ENCODE peak calls at places on chromosomes 16 and 17, in six cellular contexts. O, P, C, L, W and E are unnamed samples.

GRCh38 chr16:86404678-86405077 is 105.6 kb upstream of the FOXF1 start:
- DNase-seq in O (no peak), P (no peak), C (no peak), L (no peak), W (no peak), E (no peak)

GRCh38 chr16:77960771-77961170 is 61.6 kb upstream of the CLEC3A start:
- DNase-seq in O (no peak), P (no peak), C (no peak), L (no peak), W (no peak), E (no peak)

GRCh38 chr17:73787721-73788051 is 143.4 kb upstream of the SDK2 start:
- DNase-seq in O (no peak), P (no peak), C (no peak), L (no peak), W (no peak), E (no peak)

GRCh38 chr17:41663451-41664171 is 25.1 kb upstream of the EIF1 start:
- DNase-seq in O (no peak), P (no peak), C (no peak), L (no peak), W (no peak), E (no peak)

GRCh38 chr16:68354816-68355215 is 44.0 kb downstream of the PRMT7 start:
- DNase-seq in O (no peak), P (no peak), C (no peak), L (no peak), W (no peak), E (no peak)

GRCh38 chr17:50661348-50661747 is 26.7 kb downstream of the ABCC3 start:
- DNase-seq in O (no peak), P (no peak), C (no peak), L (no peak), W (no peak), E (no peak)

GRCh38 chr16:73196670-73197069 is 148.7 kb upstream of the ZFHX3 start:
- DNase-seq in O (peak; percentile 79), P (no peak), C (no peak), L (peak; percentile 86), W (peak; percentile 81), E (peak; percentile 84)

GRCh38 chr17:7380855-7381683 is at the start of gene TNK1:
- DNase-seq in O (peak; percentile 71), P (no peak), C (no peak), L (no peak), W (no peak), E (peak; percentile 86)

GRCh38 chr17:1197781-1198490 is 18.2 kb upstream of the ABR start:
- DNase-seq in O (peak; percentile 90), P (no peak), C (peak; percentile 84), L (no peak), W (no peak), E (peak; percentile 92)

GRCh38 chr17:51848451-51848850 is 310.1 kb downstream of the CA10 start:
- DNase-seq in O (no peak), P (no peak), C (no peak), L (no peak), W (no peak), E (no peak)

GRCh38 chr16:58110590-58111330 is 18.4 kb downstream of the CFAP20 start:
- DNase-seq in O (no peak), P (no peak), C (no peak), L (no peak), W (peak; percentile 84), E (no peak)

GRCh38 chr16:90019543-90020259 is 445 bp upstream of the DBNDD1 start:
- DNase-seq in O (no peak), P (peak; percentile 35), C (peak; percentile 63), L (peak; percentile 67), W (peak; percentile 75), E (no peak)

GRCh38 chr16:88792078-88792550 is 7.1 kb upstream of the PIEZO1 start:
- DNase-seq in O (no peak), P (no peak), C (no peak), L (no peak), W (no peak), E (no peak)

GRCh38 chr17:29376667-29377268 is 13.4 kb upstream of the TAOK1 start:
- DNase-seq in O (no peak), P (no peak), C (no peak), L (peak; percentile 76), W (peak; percentile 24), E (peak; percentile 73)

GRCh38 chr17:9467518-9467917 is 108.1 kb downstream of the STX8 start:
- DNase-seq in O (no peak), P (no peak), C (no peak), L (no peak), W (no peak), E (no peak)

GRCh38 chr17:62965649-62966425 is at the start of gene TANC2:
- DNase-seq in O (peak; percentile 85), P (peak; percentile 75), C (peak; percentile 90), L (peak; percentile 80), W (peak; percentile 88), E (peak; percentile 91)

GRCh38 chr16:57795431-57795878 is 6.8 kb downstream of the KIFC3 start:
- DNase-seq in O (no peak), P (no peak), C (peak; percentile 61), L (peak; percentile 67), W (peak; percentile 56), E (peak; percentile 67)

GRCh38 chr16:79601092-79601977 is 798 bp upstream of the MAF start:
- DNase-seq in O (peak; percentile 78), P (no peak), C (peak; percentile 54), L (peak; percentile 35), W (no peak), E (peak; percentile 83)

GRCh38 chr16:55391760-55392375 is 67.9 kb downstream of the IRX6 start:
- DNase-seq in O (no peak), P (no peak), C (no peak), L (no peak), W (no peak), E (no peak)

GRCh38 chr16:21526923-21527807 is 72.2 kb upstream of the METTL9 start:
- DNase-seq in O (no peak), P (no peak), C (no peak), L (no peak), W (no peak), E (no peak)

GRCh38 chr17:82479602-82480001 is 21.1 kb downstream of the NARF start:
- DNase-seq in O (no peak), P (no peak), C (no peak), L (no peak), W (no peak), E (no peak)

GRCh38 chr16:67407176-67407787 is 9.0 kb downstream of the ZDHHC1 start:
- DNase-seq in O (no peak), P (no peak), C (no peak), L (peak; percentile 56), W (no peak), E (no peak)

GRCh38 chr16:11263737-11264136 is 5.4 kb downstream of the TNP2 start:
- DNase-seq in O (no peak), P (peak; percentile 34), C (peak; percentile 55), L (no peak), W (no peak), E (no peak)

GRCh38 chr17:49572226-49572625 is 3.4 kb upstream of the NXPH3 start:
- DNase-seq in O (no peak), P (no peak), C (no peak), L (no peak), W (no peak), E (no peak)

GRCh38 chr17:46968896-46969295 is 10.2 kb downstream of the RPRML start:
- DNase-seq in O (peak; percentile 38), P (no peak), C (no peak), L (no peak), W (no peak), E (peak; percentile 32)